ENCODE peak calls at places on chromosomes 2 and 18, in nine cellular contexts. P is pancreas; X is tibial artery; U is thoracic aorta; D is esophagus muscularis mucosa; F is BE2C; W is CD8-positive, alpha-beta T cell; H is upper lobe of right lung; K is upper lobe of left lung. G is an unnamed sample. For H3K4me1 and H3K36me3, the result is how much of the 10 kb centered on the place peaks cover.

GRCh38 chr2:3519255-3520190 is at the start of gene ADI1:
- DNase-seq in K (peak), H (peak), F (peak), W (peak), D (peak), P (peak), U (peak), X (peak), G (peak)

GRCh38 chr2:109636290-109636675 is 22.1 kb downstream of the SOWAHC start:
- DNase-seq in D (no peak), P (no peak), X (no peak), F (no peak), H (no peak), K (no peak), W (no peak), U (no peak), G (no peak)

GRCh38 chr2:233481368-233482142 is 85.0 kb downstream of the USP40 start:
- DNase-seq in H (peak), K (peak), W (no peak), U (no peak), F (no peak), P (peak), D (no peak), X (peak), G (no peak)

GRCh38 chr2:215966951-215967350 is 46.4 kb downstream of the MREG start:
- DNase-seq in X (no peak), U (no peak), H (no peak), D (no peak), W (no peak), P (no peak), K (no peak), F (no peak), G (no peak)

GRCh38 chr18:23563377-23564043 is 22.8 kb downstream of the NPC1 start:
- DNase-seq in H (no peak), U (no peak), K (no peak), W (no peak), F (no peak), P (no peak), X (no peak), D (no peak), G (peak)

GRCh38 chr2:96694816-96695455 is 44.9 kb downstream of the LMAN2L start:
- DNase-seq in H (peak), P (no peak), K (no peak), U (no peak), X (no peak), F (no peak), D (no peak), W (no peak), G (no peak)

GRCh38 chr2:70984576-70985282 is 6.3 kb downstream of the ANKRD53 start:
- DNase-seq in P (no peak), K (peak), D (peak), X (peak), U (no peak), W (peak), F (no peak), H (peak), G (peak)

GRCh38 chr2:73291093-73291460 is 2.3 kb downstream of the EGR4 start:
- DNase-seq in H (peak), F (no peak), P (no peak), K (peak), X (peak), W (peak), U (no peak), D (no peak), G (peak)

DNA sequence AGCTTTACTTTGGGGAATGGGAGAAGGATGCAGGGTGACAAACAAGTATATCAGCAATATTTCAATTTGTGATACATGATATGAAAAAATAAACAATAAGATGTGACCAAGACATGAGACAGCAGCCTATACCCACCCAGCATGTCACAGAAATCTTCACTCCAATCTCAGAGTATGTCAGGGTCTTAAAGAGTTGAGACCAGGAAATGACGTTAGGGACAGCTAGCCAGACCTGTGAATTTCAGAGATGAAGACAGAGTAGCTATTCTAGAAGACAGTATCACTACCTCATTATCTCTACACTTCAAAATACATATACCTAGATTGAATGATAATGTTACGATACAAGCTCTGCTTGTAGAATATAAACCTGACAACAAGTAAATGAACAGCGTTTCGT is 282.8 kb downstream of the ZEB2 start:
- DNase-seq in X (no peak), F (no peak), P (no peak), W (no peak), U (no peak), K (no peak), D (no peak), H (no peak), G (no peak)
- H3K4me1 ChIP-seq in X (under half), F (under half), P (under half), W (under half), U (under half), K (under half), D (under half), H (under half), G (under half)

DNA sequence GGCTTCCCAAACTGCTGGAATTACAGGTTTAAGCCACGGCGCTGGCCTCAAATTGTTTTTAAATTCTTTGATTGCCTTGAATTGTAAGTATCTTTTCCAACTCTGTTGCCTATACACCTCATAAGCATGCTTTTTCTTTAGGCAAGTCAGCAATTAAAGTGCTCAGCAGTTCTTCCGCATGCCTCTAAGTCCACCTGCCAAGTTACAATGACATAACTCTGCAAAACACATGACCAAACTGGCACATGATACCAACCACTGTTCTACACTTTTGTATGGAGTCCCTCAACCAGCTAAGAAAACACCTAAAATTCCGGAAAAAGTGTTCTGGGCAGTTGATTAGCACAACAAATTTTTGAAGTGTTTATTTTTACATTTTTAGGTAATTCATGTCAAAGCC is 5.1 kb downstream of the TXNL4A start:
- DNase-seq in F (no peak), X (no peak), P (no peak), D (no peak), K (no peak), H (no peak), U (no peak), W (no peak), G (no peak)
- H3K36me3 ChIP-seq in F (under half), X (under half), P (under half), D (under half), K (under half), H (under half), U (under half), W (under half), G (under half)

GRCh38 chr2:38440655-38441054 is 63.6 kb upstream of the ATL2 start:
- DNase-seq in K (no peak), U (no peak), X (no peak), P (no peak), W (no peak), F (peak), H (no peak), D (no peak), G (no peak)
- H3K4me1 ChIP-seq in K (under half), U (under half), X (under half), P (under half), W (under half), F (under half), H (under half), D (half or more), G (under half)

DNA sequence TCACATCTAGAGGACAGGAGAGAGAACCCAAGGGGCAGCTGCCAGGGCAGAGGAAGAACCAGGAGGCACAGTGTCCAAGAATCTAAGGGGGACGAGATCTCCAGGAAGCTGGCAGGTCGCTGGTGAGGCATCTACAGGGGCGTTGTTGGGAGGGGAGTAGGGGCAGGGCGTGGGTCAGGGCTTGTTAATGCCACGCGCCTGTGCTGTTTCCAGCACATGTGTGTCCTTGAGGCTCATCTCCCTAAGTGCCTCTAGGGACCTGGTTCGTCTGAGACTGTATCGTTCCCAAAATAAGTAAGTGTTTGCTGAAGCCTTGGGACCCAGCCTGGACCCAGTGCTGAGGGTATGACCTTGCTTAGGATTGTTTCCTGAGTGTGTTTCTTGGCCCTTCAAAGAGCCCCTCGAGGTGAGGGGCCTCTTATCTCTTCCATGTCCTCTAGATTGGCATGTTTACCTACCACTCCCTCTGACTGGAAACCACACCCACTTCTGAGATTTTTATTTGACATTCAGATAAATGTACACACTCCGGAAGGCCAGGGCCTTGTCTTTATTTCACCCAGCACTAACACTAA is 22.2 kb downstream of the HK2 start:
- DNase-seq in D (no peak), P (no peak), K (no peak), F (no peak), H (peak), X (no peak), W (no peak), U (no peak), G (no peak)
- H3K36me3 ChIP-seq in D (under half), P (under half), K (under half), F (under half), H (under half), X (under half), W (under half), U (under half), G (under half)

DNA sequence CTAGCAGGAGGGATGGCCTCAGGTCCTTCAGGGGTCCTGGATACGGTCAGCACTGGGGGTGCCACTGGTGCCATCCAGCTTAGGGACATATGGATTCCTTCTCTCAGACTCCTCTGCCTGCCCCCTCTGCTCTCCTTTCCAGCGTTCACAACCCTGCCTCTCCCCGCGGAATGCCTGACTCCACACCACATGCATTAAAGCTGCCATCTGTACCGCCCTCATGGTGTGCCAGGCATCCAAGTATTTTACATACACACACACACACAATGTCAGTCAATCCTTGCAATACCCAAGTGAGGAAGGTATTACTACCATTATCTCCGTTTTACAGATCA is 165.6 kb upstream of the HAAO start:
- DNase-seq in K (no peak), F (no peak), P (no peak), D (no peak), X (no peak), U (no peak), H (no peak), W (no peak), G (no peak)
- H3K4me1 ChIP-seq in K (half or more), F (under half), P (under half), D (half or more), X (under half), U (half or more), H (half or more), W (under half), G (under half)

GRCh38 chr2:241324775-241325174 is 9.1 kb downstream of the SEPTIN2 start:
- DNase-seq in D (no peak), W (no peak), K (no peak), P (no peak), X (no peak), H (no peak), F (no peak), U (no peak), G (no peak)
- H3K36me3 ChIP-seq in D (under half), W (under half), K (under half), P (under half), X (under half), H (under half), F (under half), U (under half), G (under half)

GRCh38 chr2:9309147-9309546 is 102.5 kb downstream of the ASAP2 start:
- DNase-seq in P (no peak), U (no peak), D (no peak), W (no peak), H (no peak), F (no peak), X (no peak), K (no peak), G (no peak)
- H3K4me1 ChIP-seq in P (under half), U (half or more), D (half or more), W (under half), H (under half), F (under half), X (under half), K (under half), G (under half)

DNA sequence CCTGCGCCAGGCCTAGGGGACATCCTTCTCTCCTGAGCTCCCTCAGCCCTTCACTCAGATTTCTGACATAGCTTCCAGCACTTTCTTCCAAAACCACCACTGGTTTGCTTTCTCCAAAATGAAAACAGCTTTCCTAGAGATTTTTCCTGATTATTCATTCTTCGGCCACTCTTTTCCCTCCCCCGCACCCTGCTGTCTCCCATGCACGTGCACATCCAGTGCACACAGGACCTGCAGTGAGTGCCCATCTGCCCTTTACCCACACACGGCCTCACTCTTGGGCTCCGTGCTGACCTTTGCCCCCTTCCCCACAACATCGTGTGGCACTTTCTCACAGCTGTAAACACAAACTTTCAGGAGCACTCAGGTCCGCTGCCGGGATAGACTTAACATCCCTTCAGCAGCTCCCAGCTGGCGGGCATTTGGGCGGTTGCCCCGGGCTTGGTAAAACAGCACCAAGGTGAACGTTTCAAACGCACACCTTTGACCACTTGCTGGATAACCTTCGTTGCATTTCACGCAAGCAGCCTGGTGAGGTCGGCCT is 25.8 kb downstream of the KIF1A start:
- DNase-seq in K (peak), W (no peak), P (no peak), X (no peak), F (peak), U (no peak), H (peak), D (no peak), G (no peak)
- H3K36me3 ChIP-seq in K (under half), W (under half), P (under half), X (under half), F (under half), U (under half), H (under half), D (under half), G (under half)

GRCh38 chr2:11373096-11373495 is 28.7 kb upstream of the ROCK2 start:
- DNase-seq in U (no peak), H (no peak), F (no peak), W (no peak), K (no peak), X (no peak), P (no peak), D (no peak), G (no peak)
- H3K4me1 ChIP-seq in U (half or more), H (under half), F (under half), W (under half), K (under half), X (under half), P (under half), D (half or more), G (under half)

DNA sequence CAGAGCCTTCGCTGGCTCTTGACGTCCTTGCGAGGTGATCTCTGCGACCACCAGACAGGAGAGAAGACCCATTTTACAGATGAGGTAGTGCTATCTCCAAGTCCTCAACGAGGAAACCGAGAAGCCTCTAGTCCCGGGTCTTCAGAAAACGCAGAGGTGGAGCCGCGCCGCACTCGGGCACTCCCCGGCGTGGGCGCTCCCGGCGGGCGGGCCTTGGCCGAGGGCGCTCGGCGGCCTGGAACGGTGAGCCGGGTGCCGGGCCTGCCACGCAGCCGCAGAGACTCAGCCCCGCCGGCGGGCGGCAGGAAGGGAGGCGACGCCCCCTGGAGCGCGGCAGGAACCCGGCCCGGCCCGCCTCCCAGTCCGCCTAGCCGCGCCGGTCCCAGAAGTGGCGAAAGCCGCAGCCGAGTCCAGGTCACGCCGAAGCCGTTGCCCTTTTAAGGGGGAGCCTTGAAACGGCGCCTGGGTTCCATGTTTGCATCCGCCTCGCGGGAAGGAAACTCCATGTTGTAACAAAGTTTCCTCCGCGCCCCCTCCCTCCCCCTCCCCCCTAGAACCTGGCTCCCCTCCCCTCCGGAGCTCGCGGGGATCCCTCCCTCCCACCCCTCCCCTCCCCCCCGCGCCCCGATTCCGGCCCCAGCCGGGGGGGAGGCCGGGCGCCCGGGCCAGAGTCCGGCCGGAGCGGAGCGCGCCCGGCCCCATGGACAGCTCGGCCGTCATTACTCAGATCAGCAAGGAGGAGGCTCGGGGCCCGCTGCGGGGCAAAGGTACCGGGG is at the start of gene CTDSP1:
- DNase-seq in F (peak), W (peak), P (peak), D (peak), K (peak), H (peak), U (peak), X (peak), G (peak)
- H3K36me3 ChIP-seq in F (under half), W (under half), P (under half), D (under half), K (under half), H (under half), U (under half), X (under half), G (under half)